ENCODE peak calls at places on chromosomes 12 and 14, in six cellular contexts. F is fibroblast of mammary gland; B is NCI-H510A treated with DMSO at 0.1 percent for 48 hours; W is H9; C is activated CD8-positive, alpha-beta memory T cell treated with anti-CD3 and anti-CD28 coated beads for 48 hours; M is activated naive CD4-positive, alpha-beta T cell. L is an unnamed sample.

GRCh38 chr12:126953365-126953889 is 1313.5 kb upstream of the TMEM132C start:
- DNase-seq in F (no peak), B (no peak), W (no peak), C (no peak), M (no peak), L (no peak)

GRCh38 chr14:51846631-51847488 is 13.6 kb upstream of the GNG2 start:
- DNase-seq in F (no peak), B (peak), W (peak), C (peak), M (peak), L (no peak)

GRCh38 chr14:32232481-32232880 is 29.4 kb upstream of the RNU6-8 start:
- DNase-seq in F (no peak), B (no peak), W (no peak), C (no peak), M (no peak), L (no peak)

GRCh38 chr14:58199726-58200479 is at the start of gene ACTR10:
- DNase-seq in F (peak), B (peak), W (peak), C (peak), M (peak), L (peak)

GRCh38 chr12:99810718-99811593 is 163.4 kb downstream of the GARIN6 start:
- DNase-seq in F (peak), B (peak), W (no peak), C (no peak), M (no peak), L (peak)

GRCh38 chr12:12503384-12504078 is 59.1 kb downstream of the DUSP16 start:
- DNase-seq in F (no peak), B (no peak), W (peak), C (no peak), M (no peak), L (no peak)

GRCh38 chr12:59600174-59600573 is 4.3 kb downstream of the SLC16A7 start:
- DNase-seq in F (peak), B (no peak), W (no peak), C (no peak), M (no peak), L (no peak)

GRCh38 chr14:55532645-55533309 is 47.2 kb upstream of the KTN1 start:
- DNase-seq in F (no peak), B (no peak), W (no peak), C (no peak), M (no peak), L (no peak)

GRCh38 chr12:93031028-93031427 is 101.9 kb upstream of the EEA1 start:
- DNase-seq in F (no peak), B (no peak), W (no peak), C (no peak), M (no peak), L (no peak)

GRCh38 chr14:81137316-81137715 is 83.4 kb downstream of the GTF2A1 start:
- DNase-seq in F (peak), B (no peak), W (no peak), C (no peak), M (no peak), L (no peak)

GRCh38 chr14:88189040-88189839 is 133.8 kb downstream of the KCNK10 start:
- DNase-seq in F (peak), B (peak), W (peak), C (peak), M (no peak), L (peak)

GRCh38 chr12:130628304-130628703 is 87.8 kb downstream of the RIMBP2 start:
- DNase-seq in F (no peak), B (no peak), W (no peak), C (no peak), M (no peak), L (no peak)

GRCh38 chr12:106288510-106289195 is 13.9 kb upstream of the TCP11L2 start:
- DNase-seq in F (peak), B (no peak), W (no peak), C (no peak), M (no peak), L (no peak)

GRCh38 chr12:127083028-127083949 is 1183.7 kb upstream of the TMEM132C start:
- DNase-seq in F (peak), B (peak), W (no peak), C (no peak), M (no peak), L (peak)

GRCh38 chr14:97703006-97703760 is 906.0 kb downstream of the VRK1 start:
- DNase-seq in F (no peak), B (no peak), W (no peak), C (no peak), M (no peak), L (no peak)

GRCh38 chr12:67377021-67377420 is 107.9 kb downstream of the CAND1 start:
- DNase-seq in F (no peak), B (no peak), W (no peak), C (no peak), M (no peak), L (no peak)

GRCh38 chr12:115267464-115267863 is 583.5 kb upstream of the TBX3 start:
- DNase-seq in F (peak), B (no peak), W (no peak), C (no peak), M (no peak), L (no peak)

GRCh38 chr14:64645220-64645891 is 58.9 kb upstream of the PLEKHG3 start:
- DNase-seq in F (peak), B (no peak), W (peak), C (no peak), M (no peak), L (no peak)

GRCh38 chr12:53575502-53576264 is 50.5 kb downstream of the ATF7 start:
- DNase-seq in F (peak), B (no peak), W (no peak), C (no peak), M (no peak), L (no peak)

GRCh38 chr12:48940181-48940580 is 14.9 kb upstream of the FKBP11 start:
- DNase-seq in F (peak), B (no peak), W (no peak), C (no peak), M (no peak), L (no peak)

GRCh38 chr14:61515436-61516124 is 179.7 kb upstream of the HIF1A start:
- DNase-seq in F (no peak), B (no peak), W (no peak), C (no peak), M (no peak), L (no peak)

GRCh38 chr14:20696776-20697175 is 8.2 kb downstream of the ANG start:
- DNase-seq in F (no peak), B (no peak), W (no peak), C (no peak), M (no peak), L (no peak)

GRCh38 chr12:11863478-11863906 is 207.2 kb upstream of the BCL2L14 start:
- DNase-seq in F (peak), B (no peak), W (no peak), C (no peak), M (no peak), L (no peak)

GRCh38 chr12:80702889-80703605 is 4.4 kb upstream of the MYF6 start:
- DNase-seq in F (peak), B (peak), W (no peak), C (no peak), M (no peak), L (peak)

GRCh38 chr12:78981-79380 is 12.4 kb downstream of the IQSEC3 start:
- DNase-seq in F (no peak), B (no peak), W (peak), C (no peak), M (no peak), L (no peak)